ENCODE peak calls at places on chromosomes 12 and 14, in four cellular contexts. D is heart left ventricle, T is stomach, B is tibial artery. W is an unnamed sample.
A peak's percentile ranks its signal among the peaks of the same experiment; 100 is the strongest.

GRCh38 chr12:7066596-7066995 is 6.1 kb downstream of the C1S start:
- DNase-seq in D (no peak), T (no peak), B (no peak), W (no peak)

GRCh38 chr14:81416233-81416927 is 16.3 kb upstream of the STON2 start:
- DNase-seq in D (no peak), T (no peak), B (no peak), W (no peak)

GRCh38 chr12:121799175-121799841 is 4.5 kb upstream of the SETD1B start:
- DNase-seq in D (peak; percentile 83), T (peak; percentile 61), B (peak; percentile 91), W (peak; percentile 76)

GRCh38 chr12:49920241-49920914 is 16.7 kb upstream of the FAIM2 start:
- DNase-seq in D (peak; percentile 37), T (no peak), B (no peak), W (no peak)

GRCh38 chr12:6193853-6194815 is 6.1 kb upstream of the CD9 start:
- DNase-seq in D (no peak), T (peak; percentile 47), B (no peak), W (no peak)

GRCh38 chr14:97031530-97031929 is 234.3 kb downstream of the VRK1 start:
- DNase-seq in D (no peak), T (no peak), B (no peak), W (no peak)

GRCh38 chr12:50537538-50537919 is 32.7 kb downstream of the DIP2B start:
- DNase-seq in D (no peak), T (no peak), B (no peak), W (no peak)

GRCh38 chr14:96145116-96145864 is 59.3 kb upstream of the BDKRB2 start:
- DNase-seq in D (no peak), T (no peak), B (no peak), W (no peak)

GRCh38 chr12:31105668-31106067 is 32.0 kb downstream of the DDX11 start:
- DNase-seq in D (no peak), T (no peak), B (no peak), W (no peak)

GRCh38 chr12:95605875-95606274 is 54.6 kb upstream of the USP44 start:
- DNase-seq in D (no peak), T (no peak), B (no peak), W (no peak)

GRCh38 chr12:121774968-121775474 is 18.5 kb downstream of the RHOF start:
- DNase-seq in D (no peak), T (no peak), B (no peak), W (no peak)

GRCh38 chr12:55728185-55728931 is 451 bp downstream of the CD63 start:
- DNase-seq in D (peak; percentile 90), T (peak; percentile 77), B (peak; percentile 93), W (no peak)

GRCh38 chr12:113726254-113726819 is 239.8 kb downstream of the RBM19 start:
- DNase-seq in D (no peak), T (no peak), B (no peak), W (no peak)

GRCh38 chr12:91380651-91381050 is 198.0 kb upstream of the DCN start:
- DNase-seq in D (no peak), T (no peak), B (no peak), W (no peak)

GRCh38 chr14:23114120-23114458 is 5.0 kb downstream of the CEBPE start:
- DNase-seq in D (no peak), T (no peak), B (peak; percentile 46), W (no peak)

GRCh38 chr12:24394246-24394645 is 444.8 kb upstream of the SOX5 start:
- DNase-seq in D (no peak), T (no peak), B (no peak), W (no peak)

GRCh38 chr12:108519558-108519957 is 4.5 kb downstream of the FICD start:
- DNase-seq in D (no peak), T (no peak), B (no peak), W (no peak)

GRCh38 chr14:81305743-81306142 is 85.0 kb upstream of the GTF2A1 start:
- DNase-seq in D (no peak), T (no peak), B (no peak), W (no peak)

GRCh38 chr14:89337161-89337560 is 79.9 kb downstream of the FOXN3 start:
- DNase-seq in D (no peak), T (no peak), B (no peak), W (no peak)

GRCh38 chr12:106767954-106768501 is 6.5 kb upstream of the RIC8B start:
- DNase-seq in D (no peak), T (no peak), B (no peak), W (no peak)

GRCh38 chr12:34292736-34293625 is 270.7 kb downstream of the ALG10 start:
- DNase-seq in D (no peak), T (no peak), B (peak; percentile 47), W (no peak)

GRCh38 chr12:129720618-129721017 is 183.2 kb downstream of the TMEM132D start:
- DNase-seq in D (no peak), T (no peak), B (no peak), W (no peak)

GRCh38 chr12:98868538-98868937 is 223.4 kb downstream of the APAF1 start:
- DNase-seq in D (no peak), T (no peak), B (no peak), W (no peak)

GRCh38 chr12:14310866-14311265 is 54.6 kb upstream of the ATF7IP start:
- DNase-seq in D (no peak), T (no peak), B (no peak), W (no peak)

GRCh38 chr14:27929823-27930347 is 836.7 kb upstream of the FOXG1 start:
- DNase-seq in D (no peak), T (no peak), B (no peak), W (no peak)

GRCh38 chr12:29710104-29710503 is 73.6 kb downstream of the TMTC1 start:
- DNase-seq in D (peak; percentile 49), T (no peak), B (no peak), W (no peak)

GRCh38 chr12:93443576-93443975 is 1.8 kb upstream of the UBE2N start:
- DNase-seq in D (no peak), T (no peak), B (no peak), W (no peak)

GRCh38 chr12:99954724-99955123 is 30.0 kb downstream of the ANKS1B start:
- DNase-seq in D (no peak), T (no peak), B (no peak), W (no peak)

GRCh38 chr14:65492277-65492676 is 79.7 kb downstream of the FUT8 start:
- DNase-seq in D (no peak), T (no peak), B (no peak), W (no peak)

GRCh38 chr12:94195483-94195882 is 47.1 kb downstream of the PLXNC1 start:
- DNase-seq in D (no peak), T (no peak), B (no peak), W (no peak)

GRCh38 chr14:90349729-90350128 is 18.0 kb upstream of the NRDE2 start:
- DNase-seq in D (no peak), T (no peak), B (no peak), W (no peak)

GRCh38 chr12:48023386-48023785 is 19.1 kb upstream of the COL2A1 start:
- DNase-seq in D (peak; percentile 39), T (peak; percentile 74), B (no peak), W (no peak)

GRCh38 chr14:86672071-86672470 is 1142.1 kb downstream of the FLRT2 start:
- DNase-seq in D (no peak), T (no peak), B (no peak), W (no peak)

DNA sequence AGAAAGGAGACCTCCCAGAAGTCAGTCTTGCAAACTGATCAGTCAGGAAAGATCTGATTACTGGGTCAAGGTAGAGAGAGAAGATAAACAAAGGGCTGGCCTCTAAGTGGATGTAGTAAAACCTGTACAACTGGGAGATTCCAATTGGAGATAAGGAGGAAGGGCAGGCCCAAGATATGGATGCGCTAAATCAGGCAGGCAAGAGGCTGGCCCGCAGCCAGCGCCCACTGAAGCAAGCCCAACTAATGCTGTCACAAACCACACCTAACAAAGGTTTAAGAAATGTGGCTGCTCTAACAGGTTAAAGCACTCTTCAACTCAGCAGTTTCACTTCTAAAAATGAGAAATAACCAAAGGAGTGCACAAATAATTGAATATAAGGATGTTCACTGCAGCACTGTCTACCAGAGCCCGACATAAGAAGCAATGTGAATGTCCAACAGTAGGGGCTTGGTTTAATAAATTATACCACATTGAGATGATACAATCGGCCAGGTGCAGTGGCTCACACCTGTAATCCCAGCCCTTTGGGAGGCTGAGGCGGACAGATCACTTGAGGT is 4.7 kb downstream of the GLTP start:
- DNase-seq in D (no peak), T (no peak), B (no peak), W (no peak)
- H3K4me1 ChIP-seq in D (peaks cover 11% of the 10 kb centered on the region), T (peaks cover 56% of the 10 kb centered on the region), B (peaks cover 24% of the 10 kb centered on the region), W (peaks cover 37% of the 10 kb centered on the region)

GRCh38 chr12:4277856-4278581 is 4.5 kb downstream of the CCND2 start:
- DNase-seq in D (peak; percentile 41), T (no peak), B (no peak), W (no peak)
- H3K4me1 ChIP-seq in D (peaks cover 51% of the 10 kb centered on the region), T (peaks cover 98% of the 10 kb centered on the region), B (peaks cover 66% of the 10 kb centered on the region), W (peaks cover 71% of the 10 kb centered on the region)

DNA sequence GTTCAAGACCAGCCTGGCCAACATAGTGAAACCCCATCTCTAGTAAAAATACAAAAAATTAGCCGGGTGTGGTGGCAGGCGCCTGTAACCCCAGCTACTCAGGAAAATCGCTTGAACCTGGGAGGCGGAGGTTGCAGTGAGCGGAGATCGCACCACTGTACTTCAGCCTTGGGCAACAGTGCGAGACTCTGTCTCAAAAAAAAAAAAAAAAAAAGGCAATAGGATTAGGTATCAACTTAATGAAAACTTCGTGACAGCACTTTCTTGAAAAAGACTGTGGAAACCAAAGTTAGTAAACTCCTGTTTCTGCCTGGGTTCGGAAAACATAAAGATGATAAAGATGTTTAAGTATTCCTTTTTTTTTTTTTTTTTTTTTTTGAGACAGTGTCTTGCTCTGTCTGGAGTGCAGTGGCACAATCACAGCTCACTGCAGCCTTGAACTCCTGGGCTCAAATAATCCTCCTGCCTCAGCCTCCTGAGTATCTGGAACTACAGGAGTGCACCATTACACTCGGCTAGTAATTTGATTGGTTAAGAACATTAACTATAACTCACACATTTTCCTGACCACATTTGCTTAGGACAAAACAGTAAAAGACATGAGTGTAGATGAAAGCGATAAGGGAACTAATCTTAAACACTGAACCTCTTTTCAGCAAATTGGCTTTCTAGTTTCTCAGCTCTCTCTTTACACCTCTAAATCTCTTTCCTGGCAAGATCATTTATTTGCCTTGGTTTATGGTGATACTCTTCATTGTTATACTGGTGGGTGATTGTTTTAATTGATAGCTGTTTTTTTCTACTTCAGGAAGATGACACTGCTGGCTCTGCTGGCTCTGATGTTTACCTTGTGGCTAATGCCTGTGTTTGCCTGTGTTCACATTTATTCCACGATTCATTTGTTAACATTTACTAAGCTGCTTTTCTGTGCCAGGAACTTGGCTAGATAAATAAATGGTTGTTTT is 15.8 kb downstream of the HIF1A start:
- DNase-seq in D (no peak), T (no peak), B (no peak), W (no peak)
- H3K4me1 ChIP-seq in D (peaks cover 37% of the 10 kb centered on the region), T (peaks cover 79% of the 10 kb centered on the region), B (peaks cover 60% of the 10 kb centered on the region), W (peaks cover 74% of the 10 kb centered on the region)

DNA sequence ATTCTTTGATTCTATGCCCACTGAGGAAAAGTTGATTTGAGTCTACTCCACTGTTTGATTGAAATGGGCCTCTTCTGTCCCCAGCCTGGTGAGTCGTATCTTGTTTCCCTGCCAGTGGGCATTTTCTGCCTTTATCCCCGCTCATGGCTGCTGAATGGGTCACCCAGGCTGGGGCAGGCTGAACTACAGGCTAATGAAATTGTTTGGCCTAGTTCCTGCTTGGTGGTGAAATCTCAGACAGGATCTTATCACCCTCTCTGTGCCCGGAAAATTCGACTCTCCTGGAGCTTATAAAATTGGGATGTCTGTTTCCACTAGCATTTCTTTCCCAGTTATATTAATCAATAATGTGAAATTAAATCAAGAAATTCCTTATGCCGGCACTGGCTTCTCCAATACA is 65.0 kb downstream of the CHST11 start:
- DNase-seq in D (no peak), T (no peak), B (no peak), W (no peak)
- H3K4me1 ChIP-seq in D (peaks cover 22% of the 10 kb centered on the region), T (peaks cover 78% of the 10 kb centered on the region), B (peaks cover 45% of the 10 kb centered on the region), W (peaks cover 82% of the 10 kb centered on the region)

GRCh38 chr14:104087505-104087904 is 2.0 kb downstream of the ASPG start:
- DNase-seq in D (no peak), T (no peak), B (peak; percentile 61), W (no peak)
- H3K4me1 ChIP-seq in D (peaks cover 16% of the 10 kb centered on the region), T (peaks cover 57% of the 10 kb centered on the region), B (peaks cover 8% of the 10 kb centered on the region), W (no peaks in the 10 kb centered on the region)